ENCODE peak calls at places on chromosome X, in seven cellular contexts. One of them, this sample, is unnamed.
A peak's percentile ranks its signal among the peaks of the same experiment; 100 is the strongest.

GRCh38 chrX:51002160-51002632 is 91.7 kb downstream of the BMP15 start:
- DNase-seq in H1: no peak
- DNase-seq in K562: no peak
- DNase-seq in HEK293T: no peak
- DNase-seq in GM12878: no peak
- DNase-seq in HCT116: no peak
- DNase-seq in HepG2: no peak
- DNase-seq in this sample: no peak

GRCh38 chrX:9604111-9604907 is 139.5 kb downstream of the TBL1X start:
- DNase-seq in HEK293T: no peak
- DNase-seq in H1: no peak
- DNase-seq in GM12878: no peak
- DNase-seq in HCT116: no peak
- DNase-seq in HepG2: no peak
- DNase-seq in K562: no peak
- DNase-seq in this sample: no peak

GRCh38 chrX:39957816-39958561 is 139.8 kb downstream of the BCOR start:
- DNase-seq in HEK293T: no peak
- DNase-seq in GM12878: no peak
- DNase-seq in HCT116: no peak
- DNase-seq in HepG2: no peak
- DNase-seq in K562: no peak
- DNase-seq in H1: no peak
- DNase-seq in this sample: no peak

GRCh38 chrX:70208479-70208878 is 26.0 kb upstream of the AWAT1 start:
- DNase-seq in GM12878: no peak
- DNase-seq in H1: no peak
- DNase-seq in HCT116: no peak
- DNase-seq in HepG2: no peak
- DNase-seq in HEK293T: no peak
- DNase-seq in K562: no peak
- DNase-seq in this sample: no peak

GRCh38 chrX:34401411-34401810 is 255.7 kb downstream of the TMEM47 start:
- DNase-seq in HepG2: no peak
- DNase-seq in K562: no peak
- DNase-seq in HEK293T: no peak
- DNase-seq in GM12878: no peak
- DNase-seq in HCT116: no peak
- DNase-seq in H1: no peak
- DNase-seq in this sample: no peak

GRCh38 chrX:7170903-7171302 is 22.9 kb upstream of the PUDP start:
- DNase-seq in HCT116: no peak
- DNase-seq in HEK293T: peak; percentile 4
- DNase-seq in GM12878: no peak
- DNase-seq in HepG2: peak; percentile 29
- DNase-seq in H1: no peak
- DNase-seq in K562: peak; percentile 64
- DNase-seq in this sample: peak; percentile 37

GRCh38 chrX:72644946-72645345 is 69.2 kb downstream of the PHKA1 start:
- DNase-seq in HEK293T: no peak
- DNase-seq in K562: no peak
- DNase-seq in GM12878: no peak
- DNase-seq in HepG2: no peak
- DNase-seq in H1: no peak
- DNase-seq in HCT116: no peak
- DNase-seq in this sample: no peak

GRCh38 chrX:13250831-13251612 is 68.8 kb downstream of the ATXN3L start:
- DNase-seq in K562: no peak
- DNase-seq in HepG2: no peak
- DNase-seq in H1: no peak
- DNase-seq in GM12878: no peak
- DNase-seq in HEK293T: no peak
- DNase-seq in HCT116: no peak
- DNase-seq in this sample: no peak

GRCh38 chrX:34972206-34972605 is 29.6 kb downstream of the FAM47B start:
- DNase-seq in H1: no peak
- DNase-seq in HEK293T: no peak
- DNase-seq in GM12878: no peak
- DNase-seq in HepG2: no peak
- DNase-seq in K562: no peak
- DNase-seq in HCT116: no peak
- DNase-seq in this sample: no peak

GRCh38 chrX:133497356-133497755 is 82.1 kb upstream of the GPC4 start:
- DNase-seq in HepG2: no peak
- DNase-seq in HEK293T: no peak
- DNase-seq in H1: no peak
- DNase-seq in GM12878: no peak
- DNase-seq in HCT116: no peak
- DNase-seq in K562: no peak
- DNase-seq in this sample: no peak

GRCh38 chrX:108735087-108735679 is 1.2 kb downstream of the IRS4 start:
- DNase-seq in HCT116: no peak
- DNase-seq in K562: no peak
- DNase-seq in HEK293T: peak; percentile 28
- DNase-seq in H1: no peak
- DNase-seq in GM12878: no peak
- DNase-seq in HepG2: no peak
- DNase-seq in this sample: peak; percentile 51

GRCh38 chrX:39900788-39901170 is 197.0 kb downstream of the BCOR start:
- DNase-seq in GM12878: no peak
- DNase-seq in HCT116: no peak
- DNase-seq in K562: no peak
- DNase-seq in H1: no peak
- DNase-seq in HepG2: no peak
- DNase-seq in HEK293T: peak; percentile 31
- DNase-seq in this sample: no peak

GRCh38 chrX:69323786-69324720 is 158.8 kb upstream of the PJA1 start:
- DNase-seq in K562: no peak
- DNase-seq in HCT116: no peak
- DNase-seq in HepG2: no peak
- DNase-seq in H1: no peak
- DNase-seq in HEK293T: peak; percentile 19
- DNase-seq in GM12878: no peak
- DNase-seq in this sample: no peak

DNA sequence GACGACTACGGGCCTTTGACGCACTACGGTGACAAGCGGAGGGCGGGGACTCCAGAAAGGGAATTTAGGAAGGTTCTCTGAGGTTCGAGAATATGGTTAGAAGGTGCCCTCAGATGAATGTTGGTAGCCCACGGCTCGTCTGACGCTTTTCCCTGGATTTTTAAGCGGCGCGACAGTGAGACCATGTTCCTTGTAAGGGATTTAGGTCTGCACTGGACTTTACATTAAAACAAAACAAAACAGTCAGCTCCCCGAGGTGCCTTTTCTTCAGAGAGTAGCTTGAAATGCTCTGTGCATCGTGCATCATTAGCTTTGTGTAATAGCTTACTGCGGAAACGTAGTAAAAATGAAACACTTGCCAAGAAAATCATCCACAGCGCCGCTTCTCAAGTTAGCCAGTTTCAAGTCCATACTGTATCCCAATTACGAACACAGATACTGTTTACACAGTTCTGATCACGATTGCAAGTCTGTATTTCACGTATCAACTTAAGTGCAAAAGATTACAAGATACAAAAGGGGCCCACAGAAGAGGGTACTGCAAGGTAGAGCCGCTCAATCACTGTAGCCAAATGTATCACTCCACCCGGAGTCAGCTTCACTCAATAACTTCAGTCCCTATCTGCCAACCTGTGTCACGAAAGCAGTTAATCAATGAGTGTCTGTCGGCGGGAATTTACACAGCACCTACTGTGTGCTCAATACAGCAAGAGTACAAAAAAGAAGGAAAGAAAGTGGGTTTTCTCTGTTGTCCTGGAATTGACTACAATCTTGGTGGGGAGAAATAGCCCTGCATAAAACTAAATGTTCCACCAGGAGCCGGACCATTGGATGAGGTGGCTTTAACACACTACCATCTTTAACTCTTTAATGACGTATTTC is 525 bp upstream of the NKRF start:
- DNase-seq in HCT116: peak; percentile 79
- DNase-seq in HepG2: no peak
- DNase-seq in GM12878: no peak
- DNase-seq in K562: no peak
- DNase-seq in HEK293T: no peak
- DNase-seq in H1: no peak
- DNase-seq in this sample: no peak
- TF ChIP-seq SP1 in HCT116: no peak
- TF ChIP-seq SP1 in HepG2: no peak
- TF ChIP-seq SP1 in GM12878: no peak
- TF ChIP-seq SP1 in K562: no peak
- TF ChIP-seq SP1 in HEK293T: no peak
- TF ChIP-seq SP1 in H1: no peak
- TF ChIP-seq SP1 in this sample: no peak

GRCh38 chrX:15328821-15329220 is 6.5 kb downstream of the PIGA start:
- DNase-seq in H1: no peak
- DNase-seq in HEK293T: no peak
- DNase-seq in HCT116: no peak
- DNase-seq in HepG2: no peak
- DNase-seq in GM12878: no peak
- DNase-seq in K562: no peak
- DNase-seq in this sample: no peak
- TF ChIP-seq SP1 in H1: no peak
- TF ChIP-seq SP1 in HEK293T: no peak
- TF ChIP-seq SP1 in HCT116: no peak
- TF ChIP-seq SP1 in HepG2: no peak
- TF ChIP-seq SP1 in GM12878: no peak
- TF ChIP-seq SP1 in K562: no peak
- TF ChIP-seq SP1 in this sample: no peak

DNA sequence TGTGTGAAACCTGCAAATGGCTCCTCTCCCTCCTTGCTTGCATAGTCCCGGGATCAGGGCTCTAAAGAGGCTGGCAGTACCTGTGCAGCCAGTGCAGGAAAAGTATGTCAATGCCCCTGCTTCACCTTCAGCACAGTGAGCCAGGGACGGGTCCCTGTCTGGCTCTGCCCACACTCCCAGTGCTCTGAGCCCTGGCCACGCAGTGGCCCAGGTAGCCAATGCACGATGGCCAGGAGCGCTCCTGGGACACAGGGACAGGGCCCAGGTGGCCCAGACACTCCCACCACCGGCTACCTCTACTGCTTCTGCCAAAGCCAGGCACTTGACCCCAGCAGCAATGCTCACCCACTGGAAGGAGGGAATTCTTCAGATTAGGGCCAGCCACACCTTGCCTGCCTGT is 68.0 kb upstream of the MAGEA10 start:
- DNase-seq in GM12878: no peak
- DNase-seq in HEK293T: no peak
- DNase-seq in K562: no peak
- DNase-seq in HepG2: no peak
- DNase-seq in HCT116: no peak
- DNase-seq in H1: no peak
- DNase-seq in this sample: no peak
- TF ChIP-seq SP1 in GM12878: no peak
- TF ChIP-seq SP1 in HEK293T: no peak
- TF ChIP-seq SP1 in K562: no peak
- TF ChIP-seq SP1 in HepG2: no peak
- TF ChIP-seq SP1 in HCT116: no peak
- TF ChIP-seq SP1 in H1: no peak
- TF ChIP-seq SP1 in this sample: no peak

DNA sequence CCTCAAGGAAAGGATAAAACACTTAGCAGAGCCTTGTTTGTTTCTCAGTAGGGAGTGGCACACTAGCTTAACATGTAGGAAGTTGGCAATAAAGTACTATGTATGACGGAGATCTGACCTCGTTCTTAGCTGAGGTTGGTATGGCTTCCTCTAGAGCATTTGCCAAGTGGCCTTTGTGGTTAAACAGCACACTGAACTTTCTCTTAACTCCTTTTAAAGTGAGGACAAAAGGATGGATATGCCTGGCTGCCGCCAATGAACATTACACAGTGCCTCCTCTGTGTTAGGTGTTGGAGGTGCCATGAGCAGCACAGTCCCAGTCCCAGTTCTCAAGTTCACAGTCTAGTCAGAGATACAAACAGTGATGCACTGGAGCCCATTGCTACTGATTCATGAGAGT is 54.4 kb downstream of the VGLL1 start:
- DNase-seq in GM12878: no peak
- DNase-seq in HCT116: no peak
- DNase-seq in HEK293T: no peak
- DNase-seq in HepG2: no peak
- DNase-seq in H1: no peak
- DNase-seq in K562: no peak
- DNase-seq in this sample: no peak
- TF ChIP-seq SP1 in GM12878: no peak
- TF ChIP-seq SP1 in HCT116: no peak
- TF ChIP-seq SP1 in HEK293T: no peak
- TF ChIP-seq SP1 in HepG2: no peak
- TF ChIP-seq SP1 in H1: no peak
- TF ChIP-seq SP1 in K562: no peak
- TF ChIP-seq SP1 in this sample: no peak

GRCh38 chrX:46179748-46180147 is 365.5 kb downstream of the ZNF674 start:
- DNase-seq in HCT116: peak; percentile 36
- DNase-seq in HepG2: no peak
- DNase-seq in GM12878: no peak
- DNase-seq in K562: no peak
- DNase-seq in H1: no peak
- DNase-seq in HEK293T: no peak
- DNase-seq in this sample: no peak

GRCh38 chrX:46178763-46179162 is 366.5 kb downstream of the ZNF674 start:
- DNase-seq in HCT116: no peak
- DNase-seq in K562: no peak
- DNase-seq in H1: no peak
- DNase-seq in GM12878: peak; percentile 1
- DNase-seq in HEK293T: no peak
- DNase-seq in HepG2: no peak
- DNase-seq in this sample: no peak

GRCh38 chrX:46184749-46185148 is 360.5 kb downstream of the ZNF674 start:
- DNase-seq in HCT116: peak; percentile 46
- DNase-seq in HepG2: no peak
- DNase-seq in HEK293T: no peak
- DNase-seq in H1: no peak
- DNase-seq in GM12878: no peak
- DNase-seq in K562: no peak
- DNase-seq in this sample: no peak

GRCh38 chrX:46185923-46186810 is 359.1 kb downstream of the ZNF674 start:
- DNase-seq in HepG2: peak; percentile 52
- DNase-seq in HEK293T: no peak
- DNase-seq in H1: no peak
- DNase-seq in K562: no peak
- DNase-seq in GM12878: no peak
- DNase-seq in HCT116: no peak
- DNase-seq in this sample: no peak

GRCh38 chrX:46180258-46180687 is 364.9 kb downstream of the ZNF674 start:
- DNase-seq in GM12878: peak; percentile 49
- DNase-seq in K562: peak; percentile 12
- DNase-seq in HepG2: peak; percentile 2
- DNase-seq in H1: no peak
- DNase-seq in HCT116: peak; percentile 85
- DNase-seq in HEK293T: no peak
- DNase-seq in this sample: no peak
- TF ChIP-seq SP1 in GM12878: no peak
- TF ChIP-seq SP1 in K562: no peak
- TF ChIP-seq SP1 in HepG2: no peak
- TF ChIP-seq SP1 in H1: no peak
- TF ChIP-seq SP1 in HCT116: peak; percentile 83
- TF ChIP-seq SP1 in HEK293T: no peak
- TF ChIP-seq SP1 in this sample: no peak

DNA sequence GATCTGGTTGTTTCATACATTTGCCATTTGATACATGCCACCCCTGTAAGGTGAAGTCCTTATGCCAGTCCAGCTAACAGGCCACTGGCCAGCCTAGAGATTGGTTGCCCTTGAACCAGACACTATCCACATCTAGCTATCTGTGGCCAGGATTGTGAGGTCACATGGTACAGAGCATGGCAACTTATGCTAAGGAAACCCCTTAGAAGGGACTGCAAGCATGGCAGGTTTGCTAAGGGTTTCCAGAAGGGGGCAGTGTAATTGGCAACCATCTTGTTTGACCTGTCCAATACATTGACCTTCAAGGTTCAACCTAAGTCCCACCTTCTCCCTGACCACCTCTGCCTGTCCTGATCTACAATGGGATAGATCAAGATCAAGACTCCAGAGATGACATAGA is 47.5 kb downstream of the SMC1A start:
- DNase-seq in H1: no peak
- DNase-seq in HepG2: no peak
- DNase-seq in GM12878: no peak
- DNase-seq in HEK293T: no peak
- DNase-seq in K562: peak; percentile 42
- DNase-seq in HCT116: no peak
- DNase-seq in this sample: no peak
- TF ChIP-seq SP1 in H1: no peak
- TF ChIP-seq SP1 in HepG2: no peak
- TF ChIP-seq SP1 in GM12878: no peak
- TF ChIP-seq SP1 in HEK293T: no peak
- TF ChIP-seq SP1 in K562: no peak
- TF ChIP-seq SP1 in HCT116: no peak
- TF ChIP-seq SP1 in this sample: no peak

This sample was measured in WTC11.